ENCODE peak calls at places on chromosomes 4 and X, in six cellular contexts. One of them, this sample, is unnamed.

GRCh38 chr4:76547167-76547760 is 112.2 kb downstream of the SHROOM3 start:
- DNase-seq in brain microvascular endothelial cell: no peak
- DNase-seq in pancreas: no peak
- DNase-seq in fibroblast of lung: no peak
- DNase-seq in right cardiac atrium: no peak
- DNase-seq in CD4-positive, alpha-beta memory T cell: no peak
- DNase-seq in this sample: no peak

GRCh38 chrX:1412551-1413161 is 20.7 kb upstream of the SLC25A6 start:
- DNase-seq in brain microvascular endothelial cell: no peak
- DNase-seq in pancreas: no peak
- DNase-seq in fibroblast of lung: no peak
- DNase-seq in right cardiac atrium: peak; percentile 23
- DNase-seq in CD4-positive, alpha-beta memory T cell: no peak
- DNase-seq in this sample: peak; percentile 30

GRCh38 chrX:29746326-29746725 is 469.0 kb upstream of the MAGEB2 start:
- DNase-seq in brain microvascular endothelial cell: peak; percentile 6
- DNase-seq in pancreas: no peak
- DNase-seq in fibroblast of lung: peak; percentile 11
- DNase-seq in right cardiac atrium: no peak
- DNase-seq in CD4-positive, alpha-beta memory T cell: no peak
- DNase-seq in this sample: no peak

GRCh38 chr4:47002593-47002992 is 9.2 kb upstream of the GABRA4 start:
- DNase-seq in brain microvascular endothelial cell: peak; percentile 31
- DNase-seq in pancreas: no peak
- DNase-seq in fibroblast of lung: peak; percentile 65
- DNase-seq in right cardiac atrium: no peak
- DNase-seq in CD4-positive, alpha-beta memory T cell: no peak
- DNase-seq in this sample: no peak

GRCh38 chrX:39869846-39870601 is 227.7 kb downstream of the BCOR start:
- DNase-seq in brain microvascular endothelial cell: peak; percentile 46
- DNase-seq in pancreas: no peak
- DNase-seq in fibroblast of lung: peak; percentile 25
- DNase-seq in right cardiac atrium: no peak
- DNase-seq in CD4-positive, alpha-beta memory T cell: peak; percentile 73
- DNase-seq in this sample: no peak

GRCh38 chrX:119693032-119693995 is at the start of gene SEPTIN6:
- DNase-seq in brain microvascular endothelial cell: peak; percentile 60
- DNase-seq in pancreas: peak; percentile 48
- DNase-seq in fibroblast of lung: peak; percentile 58
- DNase-seq in right cardiac atrium: peak; percentile 86
- DNase-seq in CD4-positive, alpha-beta memory T cell: peak; percentile 93
- DNase-seq in this sample: peak; percentile 77

GRCh38 chr4:94571720-94572119 is 120.0 kb downstream of the PDLIM5 start:
- DNase-seq in brain microvascular endothelial cell: no peak
- DNase-seq in pancreas: no peak
- DNase-seq in fibroblast of lung: no peak
- DNase-seq in right cardiac atrium: no peak
- DNase-seq in CD4-positive, alpha-beta memory T cell: no peak
- DNase-seq in this sample: no peak

GRCh38 chrX:41475611-41476241 is 28.6 kb downstream of the NYX start:
- DNase-seq in brain microvascular endothelial cell: no peak
- DNase-seq in pancreas: no peak
- DNase-seq in fibroblast of lung: no peak
- DNase-seq in right cardiac atrium: no peak
- DNase-seq in CD4-positive, alpha-beta memory T cell: no peak
- DNase-seq in this sample: no peak

GRCh38 chrX:3549442-3549875 is 164.0 kb downstream of the PRKX start:
- DNase-seq in brain microvascular endothelial cell: peak; percentile 24
- DNase-seq in pancreas: peak; percentile 17
- DNase-seq in fibroblast of lung: no peak
- DNase-seq in right cardiac atrium: peak; percentile 50
- DNase-seq in CD4-positive, alpha-beta memory T cell: no peak
- DNase-seq in this sample: no peak

GRCh38 chr4:125321709-125322362 is 7.1 kb downstream of the FAT4 start:
- DNase-seq in brain microvascular endothelial cell: peak; percentile 33
- DNase-seq in pancreas: no peak
- DNase-seq in fibroblast of lung: peak; percentile 64
- DNase-seq in right cardiac atrium: no peak
- DNase-seq in CD4-positive, alpha-beta memory T cell: no peak
- DNase-seq in this sample: no peak
- H3K27ac ChIP-seq in brain microvascular endothelial cell: peak overlapping the region; percentile 66
- H3K27ac ChIP-seq in pancreas: no peak overlapping the region
- H3K27ac ChIP-seq in fibroblast of lung: no peak overlapping the region
- H3K27ac ChIP-seq in right cardiac atrium: no peak overlapping the region
- H3K27ac ChIP-seq in CD4-positive, alpha-beta memory T cell: no peak overlapping the region
- H3K27ac ChIP-seq in this sample: peak overlapping the region; percentile 12

DNA sequence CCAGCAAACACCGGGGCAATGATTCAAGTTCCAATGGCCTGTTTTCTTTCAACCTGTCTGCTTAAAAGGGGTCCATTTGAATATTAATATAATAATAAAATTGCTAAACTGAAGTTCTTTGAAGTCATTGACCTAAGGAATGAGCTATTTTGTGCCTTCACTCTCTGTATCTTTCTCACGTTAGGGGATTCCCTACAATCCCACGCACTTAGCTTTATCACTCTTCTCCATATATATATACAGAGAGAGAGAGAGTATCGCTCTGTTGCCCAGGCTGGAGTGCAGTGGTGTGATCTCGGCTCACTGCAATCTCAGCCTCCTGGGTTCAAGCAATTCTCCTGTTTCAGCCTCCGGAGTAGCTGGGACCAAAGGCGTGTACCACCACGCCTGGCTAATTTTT is 83.9 kb upstream of the NWD2 start:
- DNase-seq in brain microvascular endothelial cell: no peak
- DNase-seq in pancreas: no peak
- DNase-seq in fibroblast of lung: no peak
- DNase-seq in right cardiac atrium: no peak
- DNase-seq in CD4-positive, alpha-beta memory T cell: no peak
- DNase-seq in this sample: no peak
- H3K4me3 ChIP-seq in brain microvascular endothelial cell: no peak overlapping the region
- H3K4me3 ChIP-seq in pancreas: no peak overlapping the region
- H3K4me3 ChIP-seq in fibroblast of lung: no peak overlapping the region
- H3K4me3 ChIP-seq in right cardiac atrium: no peak overlapping the region
- H3K4me3 ChIP-seq in CD4-positive, alpha-beta memory T cell: no peak overlapping the region
- H3K4me3 ChIP-seq in this sample: no peak overlapping the region

GRCh38 chr4:5955201-5955821 is 62.4 kb upstream of the CRMP1 start:
- DNase-seq in brain microvascular endothelial cell: no peak
- DNase-seq in pancreas: peak; percentile 54
- DNase-seq in fibroblast of lung: no peak
- DNase-seq in right cardiac atrium: no peak
- DNase-seq in CD4-positive, alpha-beta memory T cell: no peak
- DNase-seq in this sample: no peak
- H3K27ac ChIP-seq in brain microvascular endothelial cell: no peak overlapping the region
- H3K27ac ChIP-seq in pancreas: peak overlapping the region; percentile 20
- H3K27ac ChIP-seq in fibroblast of lung: no peak overlapping the region
- H3K27ac ChIP-seq in right cardiac atrium: no peak overlapping the region
- H3K27ac ChIP-seq in CD4-positive, alpha-beta memory T cell: no peak overlapping the region
- H3K27ac ChIP-seq in this sample: no peak overlapping the region

DNA sequence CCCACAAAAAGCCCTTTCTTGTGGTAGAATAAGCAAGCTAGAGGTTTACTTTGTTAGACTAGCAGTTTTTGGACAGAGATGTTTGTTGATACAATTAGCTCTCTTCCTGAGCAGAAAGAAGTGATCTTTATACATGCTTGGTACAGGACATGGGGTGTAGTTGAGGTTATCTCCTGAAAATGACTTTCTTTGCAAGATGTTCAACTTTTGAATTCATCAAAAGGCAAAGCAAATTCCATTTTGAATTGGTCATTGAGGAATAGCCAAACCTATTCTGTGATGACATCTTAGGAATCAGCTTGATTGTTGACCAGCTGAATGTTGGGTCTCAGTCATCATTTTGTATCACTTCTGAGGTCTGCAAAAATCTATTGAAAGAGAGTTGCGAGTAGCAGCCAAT is 3.8 kb downstream of the CPE start:
- DNase-seq in brain microvascular endothelial cell: no peak
- DNase-seq in pancreas: no peak
- DNase-seq in fibroblast of lung: no peak
- DNase-seq in right cardiac atrium: no peak
- DNase-seq in CD4-positive, alpha-beta memory T cell: no peak
- DNase-seq in this sample: no peak
- H3K4me3 ChIP-seq in brain microvascular endothelial cell: no peak overlapping the region
- H3K4me3 ChIP-seq in pancreas: no peak overlapping the region
- H3K4me3 ChIP-seq in fibroblast of lung: no peak overlapping the region
- H3K4me3 ChIP-seq in right cardiac atrium: no peak overlapping the region
- H3K4me3 ChIP-seq in CD4-positive, alpha-beta memory T cell: no peak overlapping the region
- H3K4me3 ChIP-seq in this sample: no peak overlapping the region

GRCh38 chr4:13626492-13627184 is 887 bp downstream of the BOD1L1 start:
- DNase-seq in brain microvascular endothelial cell: no peak
- DNase-seq in pancreas: no peak
- DNase-seq in fibroblast of lung: no peak
- DNase-seq in right cardiac atrium: no peak
- DNase-seq in CD4-positive, alpha-beta memory T cell: peak; percentile 1
- DNase-seq in this sample: no peak
- H3K27ac ChIP-seq in brain microvascular endothelial cell: peak overlapping the region; percentile 72
- H3K27ac ChIP-seq in pancreas: no peak overlapping the region
- H3K27ac ChIP-seq in fibroblast of lung: peak overlapping the region; percentile 68
- H3K27ac ChIP-seq in right cardiac atrium: no peak overlapping the region
- H3K27ac ChIP-seq in CD4-positive, alpha-beta memory T cell: peak overlapping the region; percentile 81
- H3K27ac ChIP-seq in this sample: peak overlapping the region; percentile 96